ENCODE peak calls at places on chromosome 16, in seven cellular contexts. One of them, this sample, is unnamed.

GRCh38 chr16:56601325-56601724 is 7.1 kb upstream of the MT2A start:
- DNase-seq in neuronal stem cell: no peak
- DNase-seq in IMR-90: no peak
- DNase-seq in H9: no peak
- DNase-seq in mesendoderm: no peak
- DNase-seq in trophoblast cell: no peak
- DNase-seq in H1: no peak
- DNase-seq in this sample: no peak

GRCh38 chr16:80408014-80408413 is 132.8 kb upstream of the DYNLRB2 start:
- DNase-seq in trophoblast cell: no peak
- DNase-seq in H1: no peak
- DNase-seq in IMR-90: no peak
- DNase-seq in H9: no peak
- DNase-seq in neuronal stem cell: no peak
- DNase-seq in mesendoderm: no peak
- DNase-seq in this sample: no peak

GRCh38 chr16:12532871-12533610 is 270.6 kb downstream of the CPPED1 start:
- DNase-seq in H9: no peak
- DNase-seq in mesendoderm: no peak
- DNase-seq in trophoblast cell: no peak
- DNase-seq in H1: no peak
- DNase-seq in IMR-90: no peak
- DNase-seq in neuronal stem cell: no peak
- DNase-seq in this sample: no peak

GRCh38 chr16:46836521-46837292 is 5.7 kb upstream of the C16orf87 start:
- DNase-seq in H9: no peak
- DNase-seq in IMR-90: no peak
- DNase-seq in H1: no peak
- DNase-seq in neuronal stem cell: no peak
- DNase-seq in mesendoderm: no peak
- DNase-seq in trophoblast cell: no peak
- DNase-seq in this sample: no peak

GRCh38 chr16:30000768-30001631 is 5.0 kb downstream of the INO80E start:
- DNase-seq in H1: no peak
- DNase-seq in neuronal stem cell: no peak
- DNase-seq in H9: peak; percentile 69
- DNase-seq in mesendoderm: no peak
- DNase-seq in trophoblast cell: no peak
- DNase-seq in IMR-90: no peak
- DNase-seq in this sample: no peak

GRCh38 chr16:72997141-72997542 is 50.8 kb downstream of the ZFHX3 start:
- DNase-seq in mesendoderm: no peak
- DNase-seq in trophoblast cell: peak; percentile 99
- DNase-seq in H1: no peak
- DNase-seq in H9: no peak
- DNase-seq in neuronal stem cell: no peak
- DNase-seq in IMR-90: peak; percentile 18
- DNase-seq in this sample: peak; percentile 73

GRCh38 chr16:22614271-22614947 is 103.7 kb downstream of the NPIPB5 start:
- DNase-seq in mesendoderm: no peak
- DNase-seq in IMR-90: no peak
- DNase-seq in neuronal stem cell: no peak
- DNase-seq in trophoblast cell: no peak
- DNase-seq in H9: no peak
- DNase-seq in H1: no peak
- DNase-seq in this sample: no peak

GRCh38 chr16:73864868-73865267 is 431.7 kb upstream of the PSMD7 start:
- DNase-seq in trophoblast cell: no peak
- DNase-seq in H9: no peak
- DNase-seq in H1: no peak
- DNase-seq in mesendoderm: no peak
- DNase-seq in IMR-90: no peak
- DNase-seq in neuronal stem cell: no peak
- DNase-seq in this sample: no peak

GRCh38 chr16:77212736-77213541 is 13.7 kb downstream of the SYCE1L start:
- DNase-seq in neuronal stem cell: peak; percentile 64
- DNase-seq in IMR-90: no peak
- DNase-seq in mesendoderm: peak; percentile 73
- DNase-seq in H9: peak; percentile 85
- DNase-seq in trophoblast cell: peak; percentile 45
- DNase-seq in H1: no peak
- DNase-seq in this sample: peak; percentile 52

GRCh38 chr16:67461600-67462278 is 19.2 kb downstream of the ATP6V0D1 start:
- DNase-seq in trophoblast cell: no peak
- DNase-seq in neuronal stem cell: no peak
- DNase-seq in IMR-90: no peak
- DNase-seq in mesendoderm: no peak
- DNase-seq in H1: no peak
- DNase-seq in H9: no peak
- DNase-seq in this sample: no peak

GRCh38 chr16:89430436-89431157 is 59.8 kb downstream of the ANKRD11 start:
- DNase-seq in H1: no peak
- DNase-seq in neuronal stem cell: no peak
- DNase-seq in mesendoderm: no peak
- DNase-seq in trophoblast cell: no peak
- DNase-seq in H9: no peak
- DNase-seq in IMR-90: no peak
- DNase-seq in this sample: no peak
- H4K8ac ChIP-seq in H1: no peak overlapping the region
- H4K8ac ChIP-seq in neuronal stem cell: no peak overlapping the region
- H4K8ac ChIP-seq in mesendoderm: no peak overlapping the region
- H4K8ac ChIP-seq in trophoblast cell: no peak overlapping the region
- H4K8ac ChIP-seq in H9: no peak overlapping the region
- H4K8ac ChIP-seq in IMR-90: no peak overlapping the region
- H4K8ac ChIP-seq in this sample: no peak overlapping the region

DNA sequence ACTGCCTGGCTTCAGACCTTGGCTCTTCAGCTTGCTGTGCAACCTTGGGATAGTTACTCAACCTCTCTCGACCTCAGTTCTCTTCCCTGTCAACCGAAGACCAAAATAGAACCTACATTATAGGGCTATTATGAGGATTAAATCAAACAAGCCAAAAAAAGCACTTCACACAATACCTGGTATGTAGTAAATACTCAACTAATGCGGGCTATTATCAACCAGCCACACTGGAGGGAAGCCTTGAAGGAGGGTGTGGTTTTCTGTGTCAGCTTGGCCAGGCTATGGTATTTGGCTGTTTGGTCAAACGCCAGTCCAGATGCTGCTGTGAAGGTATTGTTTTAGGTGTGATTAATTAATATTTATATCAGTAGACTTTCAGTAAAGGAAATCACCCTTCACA is 18.2 kb upstream of the ADCY9 start:
- DNase-seq in H1: no peak
- DNase-seq in mesendoderm: no peak
- DNase-seq in trophoblast cell: no peak
- DNase-seq in H9: no peak
- DNase-seq in neuronal stem cell: no peak
- DNase-seq in IMR-90: no peak
- DNase-seq in this sample: no peak
- H3K27me3 ChIP-seq in H1: peaks cover 11% of the 10 kb centered on the region
- H3K27me3 ChIP-seq in mesendoderm: no peaks in the 10 kb centered on the region
- H3K27me3 ChIP-seq in trophoblast cell: no peaks in the 10 kb centered on the region
- H3K27me3 ChIP-seq in H9: peaks cover 5% of the 10 kb centered on the region
- H3K27me3 ChIP-seq in neuronal stem cell: no peaks in the 10 kb centered on the region
- H3K27me3 ChIP-seq in IMR-90: peaks cover 5% of the 10 kb centered on the region
- H3K27me3 ChIP-seq in this sample: peaks cover 22% of the 10 kb centered on the region

DNA sequence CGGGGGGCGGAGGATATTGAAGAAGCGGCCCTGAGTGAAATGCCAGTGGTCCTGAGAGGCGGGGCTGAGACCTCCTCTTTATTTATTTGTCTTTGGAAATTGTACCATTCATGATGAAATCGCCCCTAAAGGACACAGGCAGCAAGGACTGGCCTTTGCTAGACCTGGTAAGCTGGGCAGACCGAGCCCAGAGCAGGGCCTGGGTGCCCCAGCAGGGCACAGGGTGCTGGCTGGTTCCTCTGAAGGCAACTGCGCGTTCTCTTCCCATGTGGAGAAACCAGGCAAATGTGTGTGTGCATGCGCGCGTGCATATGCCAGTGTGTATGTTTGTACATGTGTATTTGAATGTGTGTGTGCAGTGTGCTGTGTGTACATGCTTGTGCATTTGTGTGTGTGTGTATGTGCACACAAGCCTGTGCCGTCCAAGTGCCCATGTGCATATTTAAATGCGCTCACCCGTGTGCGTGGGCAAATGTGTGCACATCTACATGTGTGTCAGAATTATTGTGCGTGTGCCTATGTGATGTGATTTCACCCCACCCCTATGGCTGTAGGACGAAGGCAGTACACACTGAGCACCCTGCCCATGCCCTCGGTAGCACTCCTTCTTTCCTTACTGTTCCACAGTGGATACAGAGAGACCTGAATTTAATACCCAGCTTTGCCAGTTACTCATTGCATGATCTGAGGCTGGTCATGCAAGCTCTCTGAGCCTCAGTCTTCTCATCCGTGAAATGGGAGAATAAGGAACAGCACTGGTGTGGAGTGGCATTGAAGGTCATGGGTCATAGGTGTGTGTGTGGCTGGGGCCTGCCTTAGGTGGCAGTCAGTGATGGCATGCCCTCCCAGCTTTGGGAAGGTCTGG is 105.2 kb downstream of the CMIP start:
- DNase-seq in IMR-90: no peak
- DNase-seq in trophoblast cell: no peak
- DNase-seq in H1: no peak
- DNase-seq in H9: no peak
- DNase-seq in mesendoderm: no peak
- DNase-seq in neuronal stem cell: no peak
- DNase-seq in this sample: no peak
- H3K27ac ChIP-seq in IMR-90: no peak overlapping the region
- H3K27ac ChIP-seq in trophoblast cell: no peak overlapping the region
- H3K27ac ChIP-seq in H1: no peak overlapping the region
- H3K27ac ChIP-seq in H9: no peak overlapping the region
- H3K27ac ChIP-seq in mesendoderm: no peak overlapping the region
- H3K27ac ChIP-seq in neuronal stem cell: no peak overlapping the region
- H3K27ac ChIP-seq in this sample: no peak overlapping the region

DNA sequence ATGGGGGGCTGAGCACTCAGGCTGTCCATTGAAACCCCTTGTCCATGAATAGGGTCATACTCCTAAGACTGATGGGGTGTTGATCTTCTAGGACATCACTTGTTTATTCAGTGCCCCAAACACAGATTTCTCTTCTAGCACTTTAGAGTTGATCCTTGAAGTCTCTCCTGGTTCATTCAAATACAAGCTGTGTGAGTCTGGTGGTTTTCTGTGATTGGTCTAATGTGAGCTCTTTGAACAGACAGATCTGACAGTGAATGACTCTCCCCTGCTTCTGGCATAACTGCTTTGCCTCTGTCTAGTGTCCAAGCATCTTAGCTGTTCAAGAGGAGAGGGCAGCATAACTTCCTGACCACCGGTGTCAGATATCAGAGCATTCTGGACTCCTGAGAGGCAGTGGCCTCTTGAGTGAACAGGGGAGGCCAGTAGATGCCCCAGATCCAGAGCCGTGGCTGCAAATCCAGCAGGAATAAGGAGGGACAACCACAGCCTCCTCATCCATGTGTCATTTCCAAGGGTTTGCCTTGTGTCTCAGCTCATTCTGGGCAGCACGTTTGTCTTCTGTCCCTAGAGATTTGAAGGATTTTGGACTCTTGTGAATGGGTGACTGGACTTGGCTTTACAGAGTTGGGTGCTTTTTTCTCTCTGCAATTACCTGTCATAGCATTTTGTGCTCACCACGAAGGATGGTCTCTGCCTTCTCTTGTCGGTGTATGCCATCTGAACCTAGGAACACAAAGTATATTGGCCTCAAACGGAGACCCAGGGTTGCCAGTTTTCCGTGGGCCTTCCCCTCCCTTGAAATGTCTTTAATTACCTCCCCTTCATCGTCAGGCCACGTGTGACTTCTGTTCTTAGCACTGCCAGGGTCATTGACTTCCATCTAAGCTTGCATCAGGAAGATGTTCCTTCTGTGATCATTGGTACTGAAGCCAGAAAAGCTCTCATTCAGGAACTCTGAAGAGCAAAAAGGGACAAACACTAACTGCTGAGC is 13.9 kb upstream of the CLEC18C start:
- DNase-seq in H1: no peak
- DNase-seq in IMR-90: peak; percentile 58
- DNase-seq in neuronal stem cell: no peak
- DNase-seq in mesendoderm: no peak
- DNase-seq in H9: no peak
- DNase-seq in trophoblast cell: no peak
- DNase-seq in this sample: no peak
- H4K8ac ChIP-seq in H1: no peak overlapping the region
- H4K8ac ChIP-seq in IMR-90: no peak overlapping the region
- H4K8ac ChIP-seq in neuronal stem cell: no peak overlapping the region
- H4K8ac ChIP-seq in mesendoderm: no peak overlapping the region
- H4K8ac ChIP-seq in H9: no peak overlapping the region
- H4K8ac ChIP-seq in trophoblast cell: no peak overlapping the region
- H4K8ac ChIP-seq in this sample: no peak overlapping the region

GRCh38 chr16:49400611-49401010 is 27.0 kb downstream of the C16orf78 start:
- DNase-seq in H9: no peak
- DNase-seq in H1: no peak
- DNase-seq in trophoblast cell: no peak
- DNase-seq in mesendoderm: no peak
- DNase-seq in neuronal stem cell: no peak
- DNase-seq in IMR-90: no peak
- DNase-seq in this sample: no peak

GRCh38 chr16:49398761-49399160 is 25.2 kb downstream of the C16orf78 start:
- DNase-seq in neuronal stem cell: no peak
- DNase-seq in mesendoderm: no peak
- DNase-seq in IMR-90: no peak
- DNase-seq in H9: no peak
- DNase-seq in H1: no peak
- DNase-seq in trophoblast cell: no peak
- DNase-seq in this sample: no peak

GRCh38 chr16:49396206-49396720 is 22.7 kb downstream of the C16orf78 start:
- DNase-seq in trophoblast cell: peak; percentile 21
- DNase-seq in IMR-90: no peak
- DNase-seq in mesendoderm: no peak
- DNase-seq in H1: no peak
- DNase-seq in H9: no peak
- DNase-seq in neuronal stem cell: no peak
- DNase-seq in this sample: no peak

GRCh38 chr16:49399594-49400364 is 26.2 kb downstream of the C16orf78 start:
- DNase-seq in trophoblast cell: no peak
- DNase-seq in mesendoderm: no peak
- DNase-seq in IMR-90: no peak
- DNase-seq in H9: no peak
- DNase-seq in neuronal stem cell: no peak
- DNase-seq in H1: no peak
- DNase-seq in this sample: no peak

GRCh38 chr16:49395021-49395420 is 21.4 kb downstream of the C16orf78 start:
- DNase-seq in IMR-90: no peak
- DNase-seq in neuronal stem cell: no peak
- DNase-seq in H1: no peak
- DNase-seq in H9: no peak
- DNase-seq in trophoblast cell: no peak
- DNase-seq in mesendoderm: no peak
- DNase-seq in this sample: no peak
- H3K27me3 ChIP-seq in IMR-90: no peaks in the 10 kb centered on the region
- H3K27me3 ChIP-seq in neuronal stem cell: no peaks in the 10 kb centered on the region
- H3K27me3 ChIP-seq in H1: no peaks in the 10 kb centered on the region
- H3K27me3 ChIP-seq in H9: no peaks in the 10 kb centered on the region
- H3K27me3 ChIP-seq in trophoblast cell: no peaks in the 10 kb centered on the region
- H3K27me3 ChIP-seq in mesendoderm: no peaks in the 10 kb centered on the region
- H3K27me3 ChIP-seq in this sample: no peaks in the 10 kb centered on the region